ENCODE peak calls at places on chromosomes 5 and 9, in six cellular contexts. One of them, this sample, is unnamed.

GRCh38 chr5:57004800-57005199 is 52.9 kb upstream of the MIER3 start:
- DNase-seq in K562: no peak
- DNase-seq in sigmoid colon: no peak
- DNase-seq in HCT116: no peak
- DNase-seq in suprapubic skin: no peak
- DNase-seq in stomach: no peak
- DNase-seq in this sample: no peak

GRCh38 chr5:72720205-72720604 is 96.3 kb upstream of the TNPO1 start:
- DNase-seq in K562: no peak
- DNase-seq in sigmoid colon: no peak
- DNase-seq in HCT116: no peak
- DNase-seq in suprapubic skin: no peak
- DNase-seq in stomach: no peak
- DNase-seq in this sample: no peak

GRCh38 chr5:55540024-55540423 is 5.3 kb upstream of the PLPP1 start:
- DNase-seq in K562: no peak
- DNase-seq in sigmoid colon: no peak
- DNase-seq in HCT116: no peak
- DNase-seq in suprapubic skin: no peak
- DNase-seq in stomach: no peak
- DNase-seq in this sample: no peak

GRCh38 chr9:14313378-14313940 is 482 bp downstream of the NFIB start:
- DNase-seq in K562: no peak
- DNase-seq in sigmoid colon: no peak
- DNase-seq in HCT116: no peak
- DNase-seq in suprapubic skin: no peak
- DNase-seq in stomach: peak; percentile 38
- DNase-seq in this sample: no peak

GRCh38 chr5:73395274-73395673 is 53.3 kb downstream of the FOXD1 start:
- DNase-seq in K562: no peak
- DNase-seq in sigmoid colon: no peak
- DNase-seq in HCT116: no peak
- DNase-seq in suprapubic skin: no peak
- DNase-seq in stomach: no peak
- DNase-seq in this sample: no peak

GRCh38 chr9:2761424-2761823 is 44.1 kb downstream of the KCNV2 start:
- DNase-seq in K562: no peak
- DNase-seq in sigmoid colon: no peak
- DNase-seq in HCT116: no peak
- DNase-seq in suprapubic skin: no peak
- DNase-seq in stomach: no peak
- DNase-seq in this sample: no peak

GRCh38 chr5:74233571-74233970 is 407.0 kb downstream of the ENC1 start:
- DNase-seq in K562: no peak
- DNase-seq in sigmoid colon: no peak
- DNase-seq in HCT116: no peak
- DNase-seq in suprapubic skin: no peak
- DNase-seq in stomach: no peak
- DNase-seq in this sample: no peak

GRCh38 chr5:113354056-113354455 is 80.7 kb downstream of the TSSK1B start:
- DNase-seq in K562: no peak
- DNase-seq in sigmoid colon: no peak
- DNase-seq in HCT116: no peak
- DNase-seq in suprapubic skin: no peak
- DNase-seq in stomach: no peak
- DNase-seq in this sample: no peak

GRCh38 chr5:135615581-135616260 is 36.9 kb upstream of the CXCL14 start:
- DNase-seq in K562: no peak
- DNase-seq in sigmoid colon: no peak
- DNase-seq in HCT116: no peak
- DNase-seq in suprapubic skin: no peak
- DNase-seq in stomach: no peak
- DNase-seq in this sample: peak; percentile 62

GRCh38 chr5:1420211-1421195 is 24.7 kb downstream of the SLC6A3 start:
- DNase-seq in K562: no peak
- DNase-seq in sigmoid colon: peak; percentile 44
- DNase-seq in HCT116: no peak
- DNase-seq in suprapubic skin: no peak
- DNase-seq in stomach: no peak
- DNase-seq in this sample: no peak

GRCh38 chr5:17216974-17217325 is 481 bp upstream of the BASP1 start:
- DNase-seq in K562: no peak
- DNase-seq in sigmoid colon: no peak
- DNase-seq in HCT116: no peak
- DNase-seq in suprapubic skin: no peak
- DNase-seq in stomach: no peak
- DNase-seq in this sample: no peak

GRCh38 chr5:17213938-17214337 is 3.5 kb upstream of the BASP1 start:
- DNase-seq in K562: no peak
- DNase-seq in sigmoid colon: no peak
- DNase-seq in HCT116: no peak
- DNase-seq in suprapubic skin: no peak
- DNase-seq in stomach: no peak
- DNase-seq in this sample: no peak

GRCh38 chr5:17217421-17218352 is at the start of gene BASP1:
- DNase-seq in K562: no peak
- DNase-seq in sigmoid colon: peak; percentile 80
- DNase-seq in HCT116: no peak
- DNase-seq in suprapubic skin: peak; percentile 84
- DNase-seq in stomach: peak; percentile 70
- DNase-seq in this sample: no peak

GRCh38 chr5:17218353-17219005 is 1.0 kb downstream of the BASP1 start:
- DNase-seq in K562: no peak
- DNase-seq in sigmoid colon: no peak
- DNase-seq in HCT116: no peak
- DNase-seq in suprapubic skin: no peak
- DNase-seq in stomach: no peak
- DNase-seq in this sample: no peak

GRCh38 chr5:17216176-17216973 is 1.1 kb upstream of the BASP1 start:
- DNase-seq in K562: peak; percentile 21
- DNase-seq in sigmoid colon: peak; percentile 79
- DNase-seq in HCT116: peak; percentile 34
- DNase-seq in suprapubic skin: peak; percentile 85
- DNase-seq in stomach: peak; percentile 85
- DNase-seq in this sample: peak; percentile 92
- TF ChIP-seq POLR2AphosphoS5 in K562: no peak
- TF ChIP-seq POLR2AphosphoS5 in sigmoid colon: no peak
- TF ChIP-seq POLR2AphosphoS5 in HCT116: no peak
- TF ChIP-seq POLR2AphosphoS5 in suprapubic skin: no peak
- TF ChIP-seq POLR2AphosphoS5 in stomach: no peak
- TF ChIP-seq POLR2AphosphoS5 in this sample: peak; percentile 50

DNA sequence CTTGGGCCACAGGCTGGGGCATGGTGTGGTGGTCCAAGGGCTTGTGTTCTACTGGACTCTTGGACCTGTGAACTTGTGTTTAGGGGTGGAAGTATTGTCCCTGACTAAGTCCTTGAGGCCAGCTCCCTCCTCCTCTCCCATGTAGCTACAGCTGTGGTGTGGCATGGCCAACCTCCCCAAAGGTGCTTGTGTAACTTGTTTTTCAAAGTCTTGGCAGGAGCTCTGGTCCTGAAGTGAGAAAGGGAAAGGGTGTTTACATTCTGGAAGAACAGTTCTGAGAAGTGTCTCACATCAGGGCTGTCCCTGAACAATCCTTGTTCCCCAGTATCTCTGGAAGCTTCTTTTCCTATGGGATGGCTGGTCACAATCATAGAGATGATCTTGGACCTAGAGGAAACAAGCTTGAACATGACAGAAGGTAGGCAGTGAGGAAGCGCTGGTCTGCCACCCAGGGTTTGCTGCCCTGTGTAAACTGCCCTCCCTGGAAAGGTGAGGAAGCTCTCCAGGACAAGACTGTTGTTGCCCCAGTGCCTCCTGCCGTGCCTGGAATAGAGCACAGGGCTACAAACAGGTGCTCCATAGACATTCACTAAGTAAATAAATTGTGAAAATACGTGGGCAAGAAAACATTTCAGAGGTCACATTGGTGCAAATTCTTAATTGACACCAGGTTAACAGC is 64.6 kb upstream of the KLF9 start:
- DNase-seq in K562: no peak
- DNase-seq in sigmoid colon: peak; percentile 92
- DNase-seq in HCT116: no peak
- DNase-seq in suprapubic skin: peak; percentile 86
- DNase-seq in stomach: peak; percentile 75
- DNase-seq in this sample: no peak
- TF ChIP-seq POLR2A in K562: no peak
- TF ChIP-seq POLR2A in sigmoid colon: no peak
- TF ChIP-seq POLR2A in HCT116: no peak
- TF ChIP-seq POLR2A in suprapubic skin: no peak
- TF ChIP-seq POLR2A in stomach: no peak
- TF ChIP-seq POLR2A in this sample: no peak

GRCh38 chr9:137068539-137069507 is 1.5 kb downstream of the SAPCD2 start:
- DNase-seq in K562: no peak
- DNase-seq in sigmoid colon: no peak
- DNase-seq in HCT116: no peak
- DNase-seq in suprapubic skin: no peak
- DNase-seq in stomach: no peak
- DNase-seq in this sample: no peak
- H3K4me3 ChIP-seq in K562: peak overlapping the region; percentile 65
- H3K4me3 ChIP-seq in sigmoid colon: no peak overlapping the region
- H3K4me3 ChIP-seq in HCT116: peak overlapping the region; percentile 80
- H3K4me3 ChIP-seq in suprapubic skin: peak overlapping the region; percentile 56
- H3K4me3 ChIP-seq in stomach: no peak overlapping the region
- H3K4me3 ChIP-seq in this sample: no peak overlapping the region

GRCh38 chr5:145660897-145661650 is 174.1 kb downstream of the PRELID2 start:
- DNase-seq in K562: no peak
- DNase-seq in sigmoid colon: no peak
- DNase-seq in HCT116: no peak
- DNase-seq in suprapubic skin: no peak
- DNase-seq in stomach: no peak
- DNase-seq in this sample: no peak

GRCh38 chr5:145661737-145662530 is 173.2 kb downstream of the PRELID2 start:
- DNase-seq in K562: no peak
- DNase-seq in sigmoid colon: no peak
- DNase-seq in HCT116: no peak
- DNase-seq in suprapubic skin: no peak
- DNase-seq in stomach: no peak
- DNase-seq in this sample: no peak

DNA sequence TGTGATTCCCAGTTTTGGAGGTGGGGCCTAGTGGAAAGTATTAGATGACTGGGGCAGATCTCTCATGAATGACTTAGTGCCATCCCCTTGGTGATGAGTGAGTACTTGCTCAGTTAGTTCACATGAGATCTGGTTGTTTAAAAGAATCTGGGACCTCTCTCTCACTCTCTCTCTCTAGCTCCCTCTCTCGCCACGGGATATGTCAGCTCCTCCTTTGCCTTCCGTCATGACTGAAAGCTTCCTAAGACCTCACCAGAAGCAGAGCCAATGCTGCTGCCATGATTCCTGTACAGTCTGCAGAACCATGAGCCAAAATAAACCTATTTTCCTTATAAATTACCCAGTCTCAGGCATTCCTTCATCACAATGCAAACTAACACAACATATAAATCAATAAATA is 176.7 kb downstream of the PRELID2 start:
- DNase-seq in K562: no peak
- DNase-seq in sigmoid colon: no peak
- DNase-seq in HCT116: no peak
- DNase-seq in suprapubic skin: no peak
- DNase-seq in stomach: no peak
- DNase-seq in this sample: no peak
- TF ChIP-seq POLR2AphosphoS5 in K562: no peak
- TF ChIP-seq POLR2AphosphoS5 in sigmoid colon: no peak
- TF ChIP-seq POLR2AphosphoS5 in HCT116: no peak
- TF ChIP-seq POLR2AphosphoS5 in suprapubic skin: no peak
- TF ChIP-seq POLR2AphosphoS5 in stomach: no peak
- TF ChIP-seq POLR2AphosphoS5 in this sample: no peak

GRCh38 chr9:35604578-35605335 is at the start of gene TESK1:
- DNase-seq in K562: peak; percentile 85
- DNase-seq in sigmoid colon: peak; percentile 86
- DNase-seq in HCT116: peak; percentile 48
- DNase-seq in suprapubic skin: peak; percentile 86
- DNase-seq in stomach: peak; percentile 89
- DNase-seq in this sample: peak; percentile 93
- TF ChIP-seq POLR2A in K562: no peak
- TF ChIP-seq POLR2A in sigmoid colon: no peak
- TF ChIP-seq POLR2A in HCT116: no peak
- TF ChIP-seq POLR2A in suprapubic skin: no peak
- TF ChIP-seq POLR2A in stomach: no peak
- TF ChIP-seq POLR2A in this sample: no peak

GRCh38 chr9:84670801-84671153 is 1.2 kb downstream of the NTRK2 start:
- DNase-seq in K562: no peak
- DNase-seq in sigmoid colon: no peak
- DNase-seq in HCT116: no peak
- DNase-seq in suprapubic skin: no peak
- DNase-seq in stomach: no peak
- DNase-seq in this sample: no peak
- H3K4me3 ChIP-seq in K562: no peak overlapping the region
- H3K4me3 ChIP-seq in sigmoid colon: peak overlapping the region; percentile 24
- H3K4me3 ChIP-seq in HCT116: no peak overlapping the region
- H3K4me3 ChIP-seq in suprapubic skin: peak overlapping the region; percentile 72
- H3K4me3 ChIP-seq in stomach: peak overlapping the region; percentile 38
- H3K4me3 ChIP-seq in this sample: peak overlapping the region; percentile 65

GRCh38 chr9:18396102-18396728 is 77.7 kb upstream of the ADAMTSL1 start:
- DNase-seq in K562: peak; percentile 3
- DNase-seq in sigmoid colon: no peak
- DNase-seq in HCT116: no peak
- DNase-seq in suprapubic skin: no peak
- DNase-seq in stomach: no peak
- DNase-seq in this sample: no peak

GRCh38 chr9:18394847-18395355 is 79.1 kb upstream of the ADAMTSL1 start:
- DNase-seq in K562: no peak
- DNase-seq in sigmoid colon: no peak
- DNase-seq in HCT116: no peak
- DNase-seq in suprapubic skin: no peak
- DNase-seq in stomach: no peak
- DNase-seq in this sample: no peak

GRCh38 chr9:18390393-18390792 is 83.6 kb upstream of the ADAMTSL1 start:
- DNase-seq in K562: no peak
- DNase-seq in sigmoid colon: no peak
- DNase-seq in HCT116: no peak
- DNase-seq in suprapubic skin: no peak
- DNase-seq in stomach: no peak
- DNase-seq in this sample: no peak

GRCh38 chr9:18397076-18397475 is 76.9 kb upstream of the ADAMTSL1 start:
- DNase-seq in K562: no peak
- DNase-seq in sigmoid colon: no peak
- DNase-seq in HCT116: no peak
- DNase-seq in suprapubic skin: no peak
- DNase-seq in stomach: no peak
- DNase-seq in this sample: no peak

GRCh38 chr9:18393340-18394130 is 80.4 kb upstream of the ADAMTSL1 start:
- DNase-seq in K562: no peak
- DNase-seq in sigmoid colon: peak; percentile 79
- DNase-seq in HCT116: peak; percentile 69
- DNase-seq in suprapubic skin: no peak
- DNase-seq in stomach: peak; percentile 76
- DNase-seq in this sample: no peak
- TF ChIP-seq POLR2AphosphoS5 in K562: no peak
- TF ChIP-seq POLR2AphosphoS5 in sigmoid colon: peak; percentile 16
- TF ChIP-seq POLR2AphosphoS5 in HCT116: no peak
- TF ChIP-seq POLR2AphosphoS5 in suprapubic skin: no peak
- TF ChIP-seq POLR2AphosphoS5 in stomach: no peak
- TF ChIP-seq POLR2AphosphoS5 in this sample: peak; percentile 84

This sample was measured in vagina.